ENCODE peak calls at places on chromosomes 11 and 22, in seven cellular contexts. P is stimulated activated CD8-positive, alpha-beta memory T cell treated with anti-CD3 and anti-CD28 coated beads, Interleukin-4, amount 100 ng/mL, for 1 hour; Q is KG1; Z is amniotic stem cell; U is NCI-H510A; S is activated CD4-positive, alpha-beta T cell treated with anti-CD3 and anti-CD28 coated beads, Interleukin-2, amount 10 ng/mL, durations not matched to agents 7 days and 5 days; V is gastrocnemius medialis. F is an unnamed sample.
A peak's percentile ranks its signal among the peaks of the same experiment; 100 is the strongest.

GRCh38 chr22:29914165-29914564 is 31.2 kb downstream of the MTMR3 start:
- DNase-seq in P (no peak), Q (no peak), Z (peak; percentile 58), U (no peak), S (no peak), V (no peak), F (no peak)

GRCh38 chr11:102717280-102717679 is 7.5 kb downstream of the MMP8 start:
- DNase-seq in P (no peak), Q (no peak), Z (no peak), U (no peak), S (no peak), V (no peak), F (no peak)

GRCh38 chr11:96154802-96155520 is 188.0 kb downstream of the MAML2 start:
- DNase-seq in P (no peak), Q (no peak), Z (no peak), U (no peak), S (no peak), V (no peak), F (no peak)

GRCh38 chr11:61899146-61899841 is 7.9 kb upstream of the FADS3 start:
- DNase-seq in P (peak; percentile 85), Q (peak; percentile 96), Z (no peak), U (peak; percentile 45), S (peak; percentile 92), V (peak; percentile 57), F (peak; percentile 75)

GRCh38 chr22:17436382-17436951 is 67.2 kb downstream of the CECR2 start:
- DNase-seq in P (no peak), Q (no peak), Z (no peak), U (no peak), S (no peak), V (no peak), F (no peak)

GRCh38 chr22:28917747-28918543 is 34.6 kb downstream of the ZNRF3 start:
- DNase-seq in P (no peak), Q (no peak), Z (no peak), U (peak; percentile 71), S (no peak), V (no peak), F (peak; percentile 38)

GRCh38 chr11:36684840-36685800 is 87.1 kb upstream of the RAG2 start:
- DNase-seq in P (no peak), Q (no peak), Z (no peak), U (no peak), S (peak; percentile 35), V (no peak), F (no peak)

GRCh38 chr11:43825217-43825816 is 55.3 kb upstream of the ALKBH3 start:
- DNase-seq in P (no peak), Q (no peak), Z (no peak), U (no peak), S (peak; percentile 16), V (no peak), F (no peak)

GRCh38 chr11:67663515-67664212 is 10.8 kb downstream of the ALDH3B2 start:
- DNase-seq in P (no peak), Q (no peak), Z (no peak), U (no peak), S (no peak), V (no peak), F (no peak)

GRCh38 chr11:12288212-12288933 is 89.0 kb upstream of the PARVA start:
- DNase-seq in P (no peak), Q (peak; percentile 19), Z (peak; percentile 88), U (peak; percentile 55), S (peak; percentile 61), V (no peak), F (peak; percentile 91)

GRCh38 chr11:47071871-47072270 is 104.8 kb downstream of the ARFGAP2 start:
- DNase-seq in P (no peak), Q (no peak), Z (no peak), U (no peak), S (no peak), V (no peak), F (no peak)

GRCh38 chr11:101912823-101913284 is 2.0 kb upstream of the CEP126 start:
- DNase-seq in P (no peak), Q (no peak), Z (no peak), U (no peak), S (no peak), V (no peak), F (no peak)

GRCh38 chr22:39682994-39683393 is 112.4 kb downstream of the CACNA1I start:
- DNase-seq in P (no peak), Q (no peak), Z (no peak), U (no peak), S (no peak), V (no peak), F (no peak)

GRCh38 chr22:38867496-38868285 is 4.3 kb downstream of the CBX6 start:
- DNase-seq in P (no peak), Q (no peak), Z (no peak), U (no peak), S (no peak), V (no peak), F (no peak)

GRCh38 chr11:5992150-5992549 is 5.4 kb upstream of the OR52L1 start:
- DNase-seq in P (no peak), Q (no peak), Z (no peak), U (no peak), S (no peak), V (no peak), F (no peak)

GRCh38 chr22:44933829-44934735 is 75.7 kb downstream of the PHF21B start:
- DNase-seq in P (no peak), Q (no peak), Z (no peak), U (no peak), S (no peak), V (no peak), F (no peak)

GRCh38 chr11:76329084-76329648 is 51.8 kb downstream of the THAP12 start:
- DNase-seq in P (no peak), Q (no peak), Z (no peak), U (no peak), S (no peak), V (no peak), F (no peak)

GRCh38 chr11:69801513-69802335 is 17.5 kb downstream of the FGF3 start:
- DNase-seq in P (no peak), Q (no peak), Z (no peak), U (no peak), S (peak; percentile 35), V (no peak), F (peak; percentile 13)

GRCh38 chr11:128544625-128545024 is 42.7 kb downstream of the ETS1 start:
- DNase-seq in P (no peak), Q (no peak), Z (no peak), U (no peak), S (peak; percentile 22), V (no peak), F (peak; percentile 29)